ENCODE peak calls at places on chromosome X, in seven cellular contexts. B is H9, S is HCT116, E is fibroblast of lung, H is Karpas-422, R is endodermal cell, O is mesenchymal stem cell. Q is an unnamed sample.
A peak's percentile ranks its signal among the peaks of the same experiment; 100 is the strongest.

GRCh38 chrX:125681058-125681457 is 361.4 kb downstream of the TEX13C start:
- DNase-seq in B (no peak), S (no peak), E (no peak), H (peak; percentile 89), R (no peak), O (no peak), Q (no peak)

GRCh38 chrX:143837010-143837409 is 46.9 kb upstream of the UBE2NL start:
- DNase-seq in B (no peak), S (no peak), E (no peak), H (no peak), R (no peak), O (no peak), Q (no peak)

GRCh38 chrX:12974797-12975669 is at the start of gene TMSB4X:
- DNase-seq in B (peak; percentile 86), S (no peak), E (peak; percentile 76), H (peak; percentile 89), R (peak; percentile 96), O (peak; percentile 88), Q (peak; percentile 81)

GRCh38 chrX:9860826-9861225 is 74.6 kb downstream of the SHROOM2 start:
- DNase-seq in B (no peak), S (no peak), E (no peak), H (no peak), R (no peak), O (no peak), Q (no peak)

GRCh38 chrX:41542151-41542935 is 95.2 kb downstream of the NYX start:
- DNase-seq in B (no peak), S (no peak), E (peak; percentile 38), H (no peak), R (peak; percentile 53), O (no peak), Q (no peak)

GRCh38 chrX:119004920-119005524 is 30.6 kb downstream of the LONRF3 start:
- DNase-seq in B (peak; percentile 70), S (no peak), E (peak; percentile 20), H (peak; percentile 89), R (peak; percentile 87), O (peak; percentile 31), Q (peak; percentile 62)

GRCh38 chrX:11663875-11664210 is 1.9 kb downstream of the ARHGAP6 start:
- DNase-seq in B (no peak), S (no peak), E (no peak), H (no peak), R (peak; percentile 49), O (peak; percentile 32), Q (no peak)

GRCh38 chrX:44101300-44101699 is 128.1 kb upstream of the NDP start:
- DNase-seq in B (no peak), S (no peak), E (no peak), H (no peak), R (no peak), O (no peak), Q (peak; percentile 30)

GRCh38 chrX:47172971-47173792 is 20.4 kb upstream of the UBA1 start:
- DNase-seq in B (no peak), S (no peak), E (no peak), H (no peak), R (no peak), O (no peak), Q (no peak)

GRCh38 chrX:107747596-107748161 is 27.9 kb downstream of the TSC22D3 start:
- DNase-seq in B (no peak), S (no peak), E (peak; percentile 55), H (no peak), R (no peak), O (peak; percentile 58), Q (peak; percentile 53)

GRCh38 chrX:65300104-65300809 is 234.3 kb downstream of the LAS1L start:
- DNase-seq in B (peak; percentile 53), S (no peak), E (no peak), H (no peak), R (peak; percentile 85), O (no peak), Q (no peak)

GRCh38 chrX:101287402-101287801 is 3.7 kb downstream of the TAF7L start:
- DNase-seq in B (no peak), S (peak; percentile 10), E (peak; percentile 14), H (peak; percentile 74), R (no peak), O (peak; percentile 46), Q (peak; percentile 75)

GRCh38 chrX:7068939-7069367 is 78.6 kb upstream of the STS start:
- DNase-seq in B (peak; percentile 60), S (no peak), E (no peak), H (peak; percentile 78), R (peak; percentile 79), O (no peak), Q (no peak)

GRCh38 chrX:349196-349595 is 30.6 kb upstream of the GTPBP6 start:
- DNase-seq in B (no peak), S (no peak), E (peak; percentile 28), H (no peak), R (no peak), O (peak; percentile 45), Q (no peak)

GRCh38 chrX:31487946-31488345 is 416.1 kb upstream of the FTHL17 start:
- DNase-seq in B (no peak), S (no peak), E (no peak), H (no peak), R (no peak), O (no peak), Q (no peak)

GRCh38 chrX:134694935-134695334 is 36.7 kb upstream of the PLAC1 start:
- DNase-seq in B (no peak), S (no peak), E (peak; percentile 13), H (no peak), R (no peak), O (no peak), Q (no peak)

DNA sequence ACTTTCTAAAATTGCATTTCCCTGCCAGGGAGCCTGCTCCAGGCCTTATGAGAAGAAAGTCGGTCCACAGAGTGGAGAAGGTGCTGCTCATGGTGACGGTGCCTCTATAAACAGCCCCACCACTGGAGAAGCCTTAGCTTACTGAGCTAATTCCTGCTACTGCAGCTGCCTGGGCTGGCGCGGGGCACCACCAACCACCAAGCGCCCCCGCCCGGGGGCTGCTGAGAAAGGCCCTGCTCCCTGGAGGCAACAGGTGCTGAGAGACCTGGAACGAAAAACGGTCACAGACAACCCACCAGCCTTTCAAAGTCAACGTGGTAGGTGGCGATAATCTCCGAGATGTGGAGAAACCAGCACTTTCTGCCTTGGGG is 2.9 kb downstream of the HCFC1 start:
- DNase-seq in B (no peak), S (no peak), E (peak; percentile 29), H (peak; percentile 68), R (no peak), O (no peak), Q (peak; percentile 10)
- H3K9ac ChIP-seq in B (peak overlapping the region; percentile 34), S (no peak overlapping the region), E (peak overlapping the region; percentile 30), H (peak overlapping the region; percentile 97), R (peak overlapping the region; percentile 62), O (peak overlapping the region; percentile 87), Q (peak overlapping the region; percentile 74)

GRCh38 chrX:153688534-153688899 is 791 bp downstream of the SLC6A8 start:
- DNase-seq in B (no peak), S (no peak), E (no peak), H (no peak), R (no peak), O (no peak), Q (no peak)
- H3K9ac ChIP-seq in B (no peak overlapping the region), S (peak overlapping the region; percentile 63), E (no peak overlapping the region), H (no peak overlapping the region), R (no peak overlapping the region), O (no peak overlapping the region), Q (no peak overlapping the region)

GRCh38 chrX:154379569-154379951 is 465 bp downstream of the EMD start:
- DNase-seq in B (no peak), S (no peak), E (no peak), H (no peak), R (no peak), O (no peak), Q (no peak)

GRCh38 chrX:154380153-154380552 is 1.1 kb downstream of the EMD start:
- DNase-seq in B (no peak), S (no peak), E (no peak), H (no peak), R (no peak), O (peak; percentile 26), Q (no peak)

GRCh38 chrX:154381271-154381670 is 2.2 kb downstream of the EMD start:
- DNase-seq in B (no peak), S (no peak), E (no peak), H (no peak), R (no peak), O (no peak), Q (no peak)

GRCh38 chrX:154382483-154383069 is 3.5 kb downstream of the EMD start:
- DNase-seq in B (no peak), S (no peak), E (no peak), H (no peak), R (no peak), O (no peak), Q (peak; percentile 39)

DNA sequence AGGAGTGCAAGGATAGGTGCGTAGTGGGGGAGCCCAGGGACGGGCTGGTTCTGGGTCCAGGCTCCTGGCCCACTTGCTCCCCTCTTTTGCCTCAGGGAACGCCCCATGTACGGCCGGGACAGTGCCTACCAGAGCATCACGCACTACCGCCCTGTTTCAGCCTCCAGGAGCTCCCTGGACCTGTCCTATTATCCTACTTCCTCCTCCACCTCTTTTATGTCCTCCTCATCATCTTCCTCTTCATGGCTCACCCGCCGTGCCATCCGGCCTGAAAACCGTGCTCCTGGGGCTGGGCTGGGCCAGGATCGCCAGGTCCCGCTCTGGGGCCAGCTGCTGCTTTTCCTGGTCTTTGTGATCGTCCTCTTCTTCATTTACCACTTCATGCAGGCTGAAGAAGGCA is 1.7 kb downstream of the EMD start:
- DNase-seq in B (no peak), S (no peak), E (no peak), H (no peak), R (no peak), O (no peak), Q (no peak)
- H3K9ac ChIP-seq in B (no peak overlapping the region), S (peak overlapping the region; percentile 98), E (peak overlapping the region; percentile 97), H (peak overlapping the region; percentile 95), R (peak overlapping the region; percentile 85), O (peak overlapping the region; percentile 97), Q (peak overlapping the region; percentile 98)

GRCh38 chrX:109839694-109840358 is 106.8 kb upstream of the ACSL4 start:
- DNase-seq in B (peak; percentile 63), S (peak; percentile 10), E (peak; percentile 54), H (no peak), R (peak; percentile 77), O (peak; percentile 75), Q (no peak)
- H3K9ac ChIP-seq in B (no peak overlapping the region), S (peak overlapping the region; percentile 12), E (no peak overlapping the region), H (no peak overlapping the region), R (no peak overlapping the region), O (peak overlapping the region; percentile 73), Q (no peak overlapping the region)